ENCODE peak calls at places on chromosomes 6 and 20, in six cellular contexts. J is esophagus muscularis mucosa, H is tibial nerve, Z is A549, V is GM12878, O is ovary. T is an unnamed sample.

GRCh38 chr6:138805431-138805830 is 9.5 kb downstream of the ECT2L start:
- DNase-seq in V (no peak), O (no peak), H (no peak), Z (no peak), J (no peak), T (no peak)

GRCh38 chr6:27669798-27670301 is 196.9 kb upstream of the ZNF184 start:
- DNase-seq in O (no peak), J (no peak), Z (peak), H (no peak), V (no peak), T (no peak)

GRCh38 chr20:23350855-23351838 is 556 bp downstream of the NXT1 start:
- DNase-seq in J (no peak), V (no peak), O (peak), H (peak), Z (peak), T (peak)

GRCh38 chr20:11376998-11377397 is 540.7 kb upstream of the BTBD3 start:
- DNase-seq in V (no peak), O (no peak), H (no peak), Z (no peak), J (no peak), T (no peak)

GRCh38 chr6:26065952-26066380 is 21.3 kb upstream of the HFE start:
- DNase-seq in V (peak), Z (peak), O (peak), J (no peak), H (peak), T (peak)

GRCh38 chr20:63068711-63069367 is 62.1 kb upstream of the BHLHE23 start:
- DNase-seq in O (no peak), V (no peak), J (no peak), H (no peak), Z (no peak), T (no peak)

GRCh38 chr20:47576516-47577033 is 74.9 kb downstream of the NCOA3 start:
- DNase-seq in J (peak), H (peak), Z (peak), O (peak), V (peak), T (no peak)

GRCh38 chr6:14811760-14812428 is 434.0 kb upstream of the JARID2 start:
- DNase-seq in Z (no peak), O (no peak), J (no peak), H (no peak), V (no peak), T (no peak)

GRCh38 chr6:1053587-1053986 is 258.3 kb upstream of the FOXQ1 start:
- DNase-seq in J (no peak), H (no peak), Z (no peak), O (no peak), V (no peak), T (no peak)

GRCh38 chr6:1054653-1055014 is 257.3 kb upstream of the FOXQ1 start:
- DNase-seq in J (no peak), O (no peak), H (no peak), Z (no peak), V (no peak), T (no peak)

GRCh38 chr6:1052262-1052661 is 259.6 kb upstream of the FOXQ1 start:
- DNase-seq in O (no peak), H (no peak), V (no peak), Z (no peak), J (no peak), T (no peak)

GRCh38 chr6:1057490-1058135 is 254.3 kb upstream of the FOXQ1 start:
- DNase-seq in J (no peak), V (no peak), Z (no peak), H (no peak), O (no peak), T (no peak)

DNA sequence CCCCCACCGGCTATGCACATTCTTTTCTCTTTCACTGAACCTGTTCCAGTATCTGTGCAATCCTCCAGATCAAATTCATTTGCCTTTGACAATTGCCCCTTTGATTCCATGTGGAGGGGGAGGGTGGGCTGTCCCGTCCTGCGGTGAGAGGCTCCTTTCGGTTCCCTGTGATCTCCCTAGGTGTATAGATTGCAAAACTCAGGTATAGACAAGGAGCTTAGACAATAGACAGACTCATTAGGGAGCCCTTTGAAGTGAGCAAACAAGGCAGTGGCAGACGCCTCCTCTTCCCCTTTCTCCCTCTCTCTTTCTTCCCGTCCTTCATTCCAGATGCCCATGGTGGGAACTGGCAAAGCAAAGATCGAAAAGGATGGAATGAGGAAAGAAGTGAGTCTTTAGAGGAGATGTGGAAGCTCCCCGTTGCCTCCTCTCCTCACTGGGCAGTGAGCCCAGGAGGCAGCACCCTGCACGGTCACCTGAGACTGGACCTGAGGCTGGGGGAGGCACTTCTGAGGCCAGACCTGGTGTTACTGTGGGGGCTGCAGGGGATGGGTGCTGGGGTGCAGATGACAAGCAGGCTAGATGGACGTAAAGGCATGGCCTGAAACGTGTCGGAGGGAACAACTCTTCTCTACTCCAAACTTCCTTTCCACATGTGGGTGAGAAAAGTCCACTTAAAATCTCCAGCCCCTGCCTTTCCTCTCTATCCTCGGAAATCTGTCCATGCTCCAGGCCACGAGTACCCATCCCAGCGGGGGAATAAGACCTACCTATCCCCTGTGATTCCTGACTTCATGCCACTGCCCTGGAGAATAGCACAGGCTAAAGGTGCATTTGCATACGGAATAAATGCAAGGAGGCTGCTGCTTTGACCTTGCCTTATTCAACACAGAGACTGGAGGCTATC is 256.6 kb upstream of the FOXQ1 start:
- DNase-seq in J (no peak), O (no peak), H (no peak), Z (no peak), V (no peak), T (no peak)
- TF ChIP-seq EP300 in J (no peak), O (no peak), H (no peak), Z (no peak), V (no peak), T (no peak)

DNA sequence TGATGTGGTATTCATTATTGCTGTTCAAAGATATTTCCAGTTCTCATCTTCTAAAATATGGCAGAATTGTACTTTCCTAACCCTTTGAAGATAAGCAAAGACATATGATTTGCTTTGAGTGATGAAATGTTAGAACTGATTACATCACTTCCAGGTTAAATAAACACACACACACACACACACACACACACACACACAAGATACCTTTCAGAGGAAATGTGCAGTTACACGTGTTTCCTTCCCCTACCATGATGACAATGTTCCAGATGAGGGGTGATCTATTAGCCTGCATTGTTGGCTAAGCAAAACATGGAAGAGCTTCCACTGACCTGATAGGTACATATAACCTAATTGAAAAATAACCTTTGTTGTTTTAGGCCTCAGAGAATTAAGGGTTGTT is 11.7 kb upstream of the FRK start:
- DNase-seq in Z (no peak), H (no peak), J (no peak), V (no peak), O (no peak), T (no peak)
- TF ChIP-seq EP300 in Z (no peak), H (no peak), J (no peak), V (no peak), O (no peak), T (no peak)

GRCh38 chr6:44558315-44559227 is 171.1 kb downstream of the CDC5L start:
- DNase-seq in O (no peak), H (no peak), V (no peak), J (no peak), Z (no peak), T (no peak)
- TF ChIP-seq EP300 in O (no peak), H (peak), V (no peak), J (peak), Z (no peak), T (no peak)

DNA sequence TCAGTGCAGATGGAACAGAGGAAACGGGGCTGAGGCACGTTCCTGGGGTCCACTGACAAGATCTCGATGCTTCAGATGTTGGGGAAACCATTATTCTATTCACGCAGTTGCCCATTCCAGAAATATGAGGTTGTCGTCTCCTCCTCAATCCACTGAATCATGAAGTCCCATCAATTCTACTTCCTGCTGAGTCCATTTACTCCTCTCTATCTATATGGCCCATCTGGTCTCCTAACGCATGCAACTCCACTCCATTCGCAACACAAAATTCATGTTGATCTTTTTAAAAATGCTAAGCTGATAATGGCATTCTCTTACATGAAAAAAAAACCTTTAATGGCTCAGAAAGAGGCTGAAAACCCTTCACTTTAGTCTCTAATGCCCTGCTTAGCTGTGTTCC is 37.5 kb downstream of the MAP3K5 start:
- DNase-seq in J (no peak), H (no peak), V (no peak), Z (no peak), O (no peak), T (no peak)
- TF ChIP-seq EP300 in J (no peak), H (no peak), V (no peak), Z (no peak), O (no peak), T (no peak)

DNA sequence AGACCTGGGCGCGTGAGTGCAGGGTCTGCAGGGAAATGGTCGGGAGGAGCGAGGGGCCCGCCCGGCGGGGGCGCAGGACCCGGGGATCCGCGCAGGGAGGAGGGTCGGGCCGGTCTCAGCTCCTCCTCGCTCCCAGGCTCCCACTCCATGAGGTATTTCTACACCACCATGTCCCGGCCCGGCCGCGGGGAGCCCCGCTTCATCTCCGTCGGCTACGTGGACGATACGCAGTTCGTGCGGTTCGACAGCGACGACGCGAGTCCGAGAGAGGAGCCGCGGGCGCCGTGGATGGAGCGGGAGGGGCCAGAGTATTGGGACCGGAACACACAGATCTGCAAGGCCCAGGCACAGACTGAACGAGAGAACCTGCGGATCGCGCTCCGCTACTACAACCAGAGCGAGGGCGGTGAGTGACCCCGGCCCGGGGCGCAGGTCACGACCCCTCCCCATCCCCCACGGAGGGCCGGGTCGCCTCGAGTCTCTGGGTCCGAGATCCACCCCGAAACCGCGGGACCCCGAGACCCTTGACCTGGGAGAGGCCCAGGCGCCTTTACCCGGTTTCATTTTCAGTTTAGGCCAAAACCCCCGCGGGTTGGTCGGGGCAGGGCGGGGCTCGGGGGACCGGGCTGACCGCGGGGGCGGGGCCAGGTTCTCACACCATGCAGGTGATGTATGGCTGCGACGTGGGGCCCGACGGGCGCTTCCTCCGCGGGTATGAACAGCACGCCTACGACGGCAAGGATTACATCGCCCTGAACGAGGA is 54.3 kb upstream of the HLA-A start:
- DNase-seq in J (no peak), Z (no peak), O (peak), V (peak), H (peak), T (peak)
- TF ChIP-seq EP300 in J (no peak), Z (no peak), O (no peak), V (no peak), H (peak), T (no peak)

GRCh38 chr6:4129446-4129845 is 5.9 kb downstream of the ECI2 start:
- DNase-seq in O (no peak), H (no peak), V (no peak), J (no peak), Z (no peak), T (no peak)

GRCh38 chr6:4130357-4130987 is 4.9 kb downstream of the ECI2 start:
- DNase-seq in O (no peak), Z (no peak), H (no peak), V (no peak), J (no peak), T (no peak)

GRCh38 chr6:4128072-4128471 is 7.3 kb downstream of the ECI2 start:
- DNase-seq in Z (no peak), V (no peak), J (no peak), O (no peak), H (no peak), T (no peak)

GRCh38 chr6:4125933-4126864 is 9.2 kb downstream of the ECI2 start:
- DNase-seq in V (no peak), O (no peak), H (peak), Z (peak), J (no peak), T (no peak)

DNA sequence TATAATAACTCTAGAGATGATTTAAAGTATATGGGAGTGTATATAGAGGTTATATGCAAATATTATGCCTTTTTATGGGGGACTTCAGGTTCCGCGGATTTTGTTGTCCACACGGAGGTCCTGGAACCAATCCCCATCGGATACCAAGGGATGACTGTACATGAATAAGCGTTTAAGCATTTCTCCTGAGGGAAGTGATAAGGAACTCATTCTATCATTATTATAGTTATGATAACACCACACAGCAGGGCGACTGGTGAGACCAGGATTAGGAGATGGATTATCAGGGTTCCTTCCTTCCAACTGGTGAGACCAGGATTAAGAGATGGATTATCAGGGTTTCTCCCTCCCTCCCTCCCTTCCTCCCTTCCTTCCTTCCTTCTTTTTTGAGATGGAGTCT is 6.6 kb downstream of the ECI2 start:
- DNase-seq in Z (no peak), J (no peak), V (no peak), H (no peak), O (no peak), T (no peak)
- TF ChIP-seq EP300 in Z (no peak), J (no peak), V (no peak), H (no peak), O (no peak), T (no peak)

DNA sequence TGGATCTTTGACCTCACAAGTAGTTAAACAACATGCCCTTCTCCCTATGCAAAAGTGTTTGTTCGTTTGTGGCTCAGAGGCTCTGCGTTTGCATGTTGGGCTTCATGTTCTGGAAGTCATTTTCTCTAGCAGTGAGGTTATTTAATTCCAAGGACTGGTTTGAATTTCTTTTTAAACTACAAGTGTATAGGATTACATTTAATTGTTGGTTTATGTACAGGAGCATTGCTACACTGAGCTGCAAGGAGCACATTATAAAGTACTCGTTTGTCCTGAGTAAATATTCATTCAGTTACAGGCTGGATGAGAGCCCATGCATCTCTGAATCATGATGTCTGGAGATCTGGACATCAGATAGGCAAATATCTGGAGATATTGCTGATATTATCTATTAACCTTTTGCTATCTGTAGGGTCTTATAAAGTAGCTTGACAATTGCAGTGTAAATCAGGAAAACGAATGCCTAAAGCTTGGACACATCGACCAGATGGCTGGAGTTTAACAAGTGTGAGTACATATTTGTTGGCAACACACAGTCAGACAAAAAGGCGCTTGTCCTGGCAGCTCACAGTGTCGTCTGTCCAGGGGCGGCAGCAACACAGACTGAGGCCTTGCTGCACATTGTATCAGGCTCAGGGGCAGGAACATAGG is 84.6 kb downstream of the PDE7B start:
- DNase-seq in O (no peak), J (no peak), V (no peak), H (no peak), Z (peak), T (no peak)
- TF ChIP-seq EP300 in O (no peak), J (no peak), V (no peak), H (no peak), Z (peak), T (no peak)

DNA sequence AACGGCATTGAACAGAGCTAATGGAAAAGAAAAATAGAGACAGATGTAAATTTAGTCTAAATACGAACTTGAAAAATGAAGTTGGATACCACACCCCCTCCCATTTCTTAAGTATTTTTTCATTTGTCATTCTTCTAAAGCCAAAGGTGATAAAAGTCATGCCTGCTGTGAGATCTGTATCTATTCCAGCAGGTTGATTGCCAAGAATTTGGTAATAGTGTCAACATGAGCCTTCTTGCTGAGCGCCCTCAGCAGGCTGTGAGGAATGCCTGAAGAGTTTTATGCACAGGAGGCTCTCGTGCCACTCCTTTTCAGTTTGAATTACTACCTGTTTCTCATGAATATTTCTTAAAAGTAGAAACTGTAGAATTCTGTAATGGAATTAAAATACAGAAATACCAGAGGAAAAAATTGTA is 165.4 kb downstream of the QKI start:
- DNase-seq in J (no peak), V (no peak), Z (peak), H (no peak), O (no peak), T (peak)
- TF ChIP-seq EP300 in J (no peak), V (no peak), Z (no peak), H (peak), O (no peak), T (no peak)